ENCODE peak calls at places on chromosomes 3 and 15, in nine cellular contexts. J is PC-9, E is cardiac muscle cell, K is pancreas, M is heart right ventricle, X is fibroblast of lung, T is GM23338, F is neuronal stem cell, G is gastrocnemius medialis. U is an unnamed sample.

GRCh38 chr15:89785064-89785770 is 9.1 kb downstream of the MESP2 start:
- DNase-seq in E (no peak), M (no peak), G (no peak), K (no peak), T (no peak), X (no peak), J (peak; percentile 76), F (no peak), U (no peak)

GRCh38 chr3:72830452-72831217 is 17.6 kb downstream of the SHQ1 start:
- DNase-seq in F (no peak), X (peak; percentile 76), J (no peak), M (no peak), K (no peak), T (no peak), E (no peak), G (no peak), U (no peak)

GRCh38 chr3:194104041-194104751 is 31.8 kb upstream of the HES1 start:
- DNase-seq in E (no peak), T (no peak), G (no peak), F (no peak), M (no peak), J (peak; percentile 72), X (no peak), K (no peak), U (no peak)

GRCh38 chr15:80694624-80695098 is 449 bp upstream of the ABHD17C start:
- DNase-seq in E (peak; percentile 18), F (no peak), G (no peak), J (no peak), X (peak; percentile 48), M (peak; percentile 38), T (peak; percentile 59), K (peak; percentile 32), U (no peak)

GRCh38 chr3:12756635-12757034 is 2.4 kb downstream of the TMEM40 start:
- DNase-seq in G (no peak), J (no peak), M (no peak), X (no peak), E (no peak), T (no peak), K (no peak), F (no peak), U (no peak)

GRCh38 chr3:81476652-81477051 is 284.8 kb downstream of the GBE1 start:
- DNase-seq in T (no peak), G (no peak), J (no peak), X (no peak), F (no peak), E (no peak), K (no peak), M (no peak), U (no peak)

GRCh38 chr3:24339266-24339825 is 155.3 kb downstream of the THRB start:
- DNase-seq in J (no peak), M (no peak), E (no peak), X (no peak), G (no peak), T (no peak), F (no peak), K (no peak), U (no peak)

GRCh38 chr3:127787071-127787490 is 35.2 kb downstream of the MGLL start:
- DNase-seq in X (no peak), T (no peak), M (peak; percentile 57), K (no peak), G (peak; percentile 80), J (no peak), F (no peak), E (no peak), U (no peak)

GRCh38 chr3:103499132-103499885 is 1064.5 kb downstream of the ZPLD1 start:
- DNase-seq in E (no peak), M (no peak), J (no peak), G (no peak), X (peak; percentile 92), K (no peak), T (no peak), F (no peak), U (no peak)

GRCh38 chr3:149647812-149648211 is 10.0 kb downstream of the WWTR1 start:
- DNase-seq in K (no peak), E (no peak), M (no peak), J (no peak), X (no peak), F (no peak), G (no peak), T (no peak), U (no peak)

GRCh38 chr3:149650828-149651227 is 7.0 kb downstream of the WWTR1 start:
- DNase-seq in K (no peak), J (no peak), E (no peak), T (no peak), G (no peak), X (no peak), F (no peak), M (no peak), U (no peak)

GRCh38 chr3:149646181-149646766 is 11.6 kb downstream of the WWTR1 start:
- DNase-seq in M (no peak), J (peak; percentile 74), K (no peak), F (no peak), T (no peak), X (peak; percentile 79), E (no peak), G (no peak), U (no peak)

GRCh38 chr3:149647285-149647684 is 10.5 kb downstream of the WWTR1 start:
- DNase-seq in K (no peak), M (no peak), T (no peak), E (no peak), F (no peak), J (no peak), X (no peak), G (no peak), U (no peak)

DNA sequence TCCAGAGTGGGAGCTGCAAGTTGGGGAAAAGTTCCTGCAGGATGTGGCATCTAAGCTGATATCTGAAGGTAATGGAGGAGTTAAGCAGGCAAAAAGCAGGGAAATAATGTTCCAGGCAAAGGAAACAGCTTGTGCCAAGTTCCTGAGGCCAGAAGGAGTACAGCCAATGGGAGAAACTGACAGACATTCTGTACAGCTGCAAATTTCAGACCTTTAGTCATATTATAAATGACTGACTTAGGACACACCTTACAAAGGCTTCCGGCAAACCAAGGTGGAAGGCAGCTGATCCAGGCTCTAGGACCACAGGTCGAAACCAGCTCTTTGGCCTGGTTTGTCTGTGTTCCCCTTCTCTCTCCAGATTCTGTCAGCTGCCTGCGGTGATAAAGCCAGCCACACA is 9.3 kb downstream of the WWTR1 start:
- DNase-seq in T (no peak), F (no peak), E (no peak), J (no peak), M (no peak), G (no peak), K (no peak), X (peak; percentile 66), U (no peak)
- H3K4me3 ChIP-seq in T (no peak overlapping the region), F (no peak overlapping the region), E (no peak overlapping the region), J (no peak overlapping the region), M (peak overlapping the region; percentile 0), G (no peak overlapping the region), K (no peak overlapping the region), X (peak overlapping the region; percentile 15), U (peak overlapping the region; percentile 17)

GRCh38 chr3:53171109-53171453 is 10.1 kb downstream of the PRKCD start:
- DNase-seq in T (no peak), M (no peak), G (no peak), F (no peak), K (no peak), E (no peak), X (no peak), J (no peak), U (no peak)

GRCh38 chr3:53174346-53175250 is 13.6 kb downstream of the PRKCD start:
- DNase-seq in K (no peak), G (no peak), X (no peak), M (no peak), T (no peak), F (no peak), E (no peak), J (no peak), U (no peak)

GRCh38 chr3:53171827-53172505 is 11.0 kb downstream of the PRKCD start:
- DNase-seq in K (no peak), E (no peak), F (no peak), M (no peak), G (no peak), T (peak; percentile 55), J (no peak), X (no peak), U (no peak)

GRCh38 chr3:53170325-53171108 is 9.5 kb downstream of the PRKCD start:
- DNase-seq in E (no peak), X (no peak), M (no peak), K (no peak), G (no peak), F (no peak), J (no peak), T (no peak), U (no peak)

GRCh38 chr3:53173107-53173506 is 12.1 kb downstream of the PRKCD start:
- DNase-seq in E (no peak), F (no peak), J (no peak), X (no peak), G (no peak), M (no peak), K (no peak), T (no peak), U (no peak)
- H3K27ac ChIP-seq in E (no peak overlapping the region), F (no peak overlapping the region), J (no peak overlapping the region), X (no peak overlapping the region), G (no peak overlapping the region), M (no peak overlapping the region), K (no peak overlapping the region), T (no peak overlapping the region), U (no peak overlapping the region)

DNA sequence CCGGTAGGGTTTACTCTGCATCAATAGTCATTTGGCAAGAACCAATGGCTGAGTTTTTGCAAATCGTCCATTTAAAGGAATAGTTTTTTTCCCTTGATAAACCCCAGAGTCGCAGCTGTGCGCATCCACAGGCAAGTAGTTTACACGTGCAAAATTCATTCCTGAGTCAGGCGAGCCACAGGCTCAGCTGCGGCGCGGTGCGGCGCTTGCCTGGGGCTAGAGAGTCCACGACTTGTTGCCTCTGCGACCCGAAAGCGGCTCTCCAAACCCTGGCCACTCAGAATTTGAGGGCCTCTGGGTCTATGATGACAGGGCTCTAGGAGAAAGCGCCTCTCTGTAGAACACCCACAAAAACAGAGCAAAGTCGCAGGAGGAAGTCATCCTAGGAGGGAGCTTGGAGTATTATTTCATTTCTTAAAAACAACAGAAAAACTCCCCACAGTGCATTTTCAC is 36.6 kb downstream of the ZIC4 start:
- DNase-seq in F (no peak), X (no peak), E (no peak), T (no peak), K (no peak), G (no peak), J (no peak), M (no peak), U (no peak)
- H3K4me3 ChIP-seq in F (no peak overlapping the region), X (no peak overlapping the region), E (no peak overlapping the region), T (peak overlapping the region; percentile 40), K (no peak overlapping the region), G (no peak overlapping the region), J (no peak overlapping the region), M (no peak overlapping the region), U (no peak overlapping the region)

DNA sequence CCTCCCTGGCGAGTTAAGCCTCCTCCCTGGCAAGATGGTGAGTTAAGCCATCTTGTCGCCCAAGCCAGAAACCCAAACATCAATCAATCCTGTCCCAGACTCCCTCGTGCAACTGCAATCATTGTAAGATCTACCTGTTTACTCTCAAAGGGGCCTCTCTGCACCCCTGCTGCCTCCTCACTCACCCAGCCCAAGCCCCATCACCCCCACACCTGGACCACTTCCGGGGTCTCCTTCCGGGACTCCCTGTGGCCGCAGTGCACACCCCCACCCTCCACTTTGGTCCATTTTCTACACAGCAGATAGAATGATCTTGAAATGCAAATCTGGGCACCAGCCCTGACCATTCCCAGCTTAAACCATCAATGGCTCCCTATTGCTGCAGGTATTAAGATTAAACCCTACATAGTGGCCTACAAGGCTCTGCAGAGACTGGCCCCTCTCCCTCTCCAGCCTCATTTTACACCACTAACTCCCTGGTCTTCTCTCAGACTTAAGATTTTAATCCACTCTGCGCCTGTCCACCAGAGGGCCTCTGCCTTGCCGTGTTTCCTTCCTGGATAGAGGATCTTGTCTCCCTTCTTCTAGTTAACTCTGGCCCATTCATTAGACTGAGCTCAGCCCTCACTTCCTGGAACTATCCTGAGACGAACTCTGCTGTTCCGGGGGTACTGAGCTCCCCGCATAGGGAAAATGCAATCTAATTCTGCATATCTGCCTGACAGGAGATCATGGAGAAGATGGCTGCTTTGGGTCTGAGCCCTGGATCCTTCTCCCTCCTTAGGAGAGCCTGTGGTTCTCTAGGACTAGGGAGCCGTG is 41.9 kb upstream of the SLC6A1 start:
- DNase-seq in E (peak; percentile 38), X (peak; percentile 32), J (no peak), T (peak; percentile 66), G (no peak), M (no peak), K (no peak), F (no peak), U (no peak)
- H3K27ac ChIP-seq in E (no peak overlapping the region), X (no peak overlapping the region), J (no peak overlapping the region), T (no peak overlapping the region), G (no peak overlapping the region), M (no peak overlapping the region), K (no peak overlapping the region), F (no peak overlapping the region), U (no peak overlapping the region)